ENCODE peak calls at places on chromosomes 6 and 20, in nine cellular contexts. N is prostate gland, L is COR-L47, U is NCI-H1436, K is SK-MEL-5, G is SK-N-SH, D is left ventricle myocardium inferior, B is mesothelial cell of epicardium, X is astrocyte. A is an unnamed sample.

GRCh38 chr20:55252525-55252924 is 752.8 kb downstream of the CBLN4 start:
- DNase-seq in X (peak; percentile 32), G (no peak), K (no peak), B (no peak), N (no peak), U (no peak), L (no peak), D (no peak), A (no peak)

GRCh38 chr6:150408842-150409241 is 40.0 kb downstream of the IYD start:
- DNase-seq in X (no peak), G (no peak), B (no peak), K (no peak), U (no peak), D (no peak), N (no peak), L (no peak), A (peak; percentile 17)

GRCh38 chr20:60060593-60060992 is 102.4 kb downstream of the CDH26 start:
- DNase-seq in K (no peak), D (no peak), G (no peak), U (no peak), N (no peak), X (no peak), L (no peak), B (no peak), A (no peak)

GRCh38 chr20:4901031-4901818 is 100.1 kb downstream of the SLC23A2 start:
- DNase-seq in D (no peak), X (no peak), B (no peak), N (no peak), K (no peak), L (no peak), G (no peak), U (no peak), A (no peak)

GRCh38 chr20:51660741-51661608 is 107.2 kb downstream of the ATP9A start:
- DNase-seq in U (no peak), B (no peak), X (peak; percentile 93), N (no peak), G (peak; percentile 68), D (no peak), L (no peak), K (no peak), A (no peak)

GRCh38 chr6:87808005-87808757 is 106.1 kb upstream of the AKIRIN2 start:
- DNase-seq in K (no peak), N (no peak), X (peak; percentile 88), L (no peak), D (no peak), B (no peak), U (peak; percentile 45), G (no peak), A (peak; percentile 60)

GRCh38 chr6:35213824-35214756 is at the start of gene SCUBE3:
- DNase-seq in K (no peak), U (peak; percentile 9), G (peak; percentile 92), L (no peak), D (peak; percentile 30), B (peak; percentile 70), N (no peak), X (peak; percentile 48), A (peak; percentile 22)

GRCh38 chr6:138105880-138106664 is 1.1 kb downstream of the PERP start:
- DNase-seq in X (peak; percentile 6), D (no peak), U (no peak), K (peak; percentile 24), L (peak; percentile 11), B (no peak), N (peak; percentile 37), G (no peak), A (peak; percentile 52)

GRCh38 chr6:33746651-33747100 is at the start of gene IP6K3:
- DNase-seq in D (peak; percentile 78), B (no peak), G (peak; percentile 55), K (no peak), X (no peak), L (no peak), U (no peak), N (no peak), A (no peak)

GRCh38 chr6:64411226-64411625 is 775.6 kb downstream of the PHF3 start:
- DNase-seq in N (no peak), G (no peak), D (no peak), B (no peak), X (peak; percentile 0), K (no peak), U (no peak), L (no peak), A (no peak)